ENCODE peak calls at places on chromosomes 16 and 17, in four cellular contexts. C is type B pancreatic cell, P is cardiac muscle cell, Z is mesothelial cell of epicardium. T is an unnamed sample.

GRCh38 chr16:85124636-85125346 is 12.5 kb upstream of the CIBAR2 start:
- DNase-seq in C (no peak), P (no peak), Z (no peak), T (no peak)

GRCh38 chr16:71933913-71934696 is 38.8 kb downstream of the IST1 start:
- DNase-seq in C (no peak), P (no peak), Z (no peak), T (no peak)

GRCh38 chr16:75250809-75251279 is 580 bp downstream of the BCAR1 start:
- DNase-seq in C (no peak), P (peak), Z (no peak), T (peak)

GRCh38 chr16:81212830-81213465 is 25.5 kb upstream of the BCO1 start:
- DNase-seq in C (no peak), P (no peak), Z (no peak), T (no peak)

GRCh38 chr17:77425791-77426641 is 285.2 kb downstream of the SEC14L1 start:
- DNase-seq in C (no peak), P (no peak), Z (no peak), T (peak)

GRCh38 chr16:56606688-56607618 is 1.4 kb upstream of the MT2A start:
- DNase-seq in C (no peak), P (no peak), Z (no peak), T (no peak)

GRCh38 chr17:50955667-50956120 is 89.5 kb upstream of the TOB1 start:
- DNase-seq in C (no peak), P (no peak), Z (no peak), T (no peak)

GRCh38 chr17:29514792-29515191 is 52.0 kb downstream of the ABHD15 start:
- DNase-seq in C (no peak), P (peak), Z (no peak), T (no peak)

GRCh38 chr16:68227183-68227793 is 8.6 kb downstream of the ESRP2 start:
- DNase-seq in C (no peak), P (no peak), Z (no peak), T (no peak)

GRCh38 chr17:10735251-10735650 is 5.4 kb upstream of the TMEM220 start:
- DNase-seq in C (no peak), P (no peak), Z (no peak), T (no peak)

GRCh38 chr16:49277766-49278566 is 3.7 kb downstream of the CBLN1 start:
- DNase-seq in C (no peak), P (no peak), Z (no peak), T (no peak)

GRCh38 chr17:74404802-74405201 is 27.1 kb upstream of the GPRC5C start:
- DNase-seq in C (no peak), P (no peak), Z (no peak), T (no peak)
- TF ChIP-seq CTCF in C (no peak), P (no peak), Z (no peak), T (no peak)

GRCh38 chr17:69672924-69673323 is 258.4 kb downstream of the MAP2K6 start:
- DNase-seq in C (no peak), P (no peak), Z (no peak), T (no peak)

GRCh38 chr17:69679839-69680238 is 265.3 kb downstream of the MAP2K6 start:
- DNase-seq in C (no peak), P (no peak), Z (no peak), T (no peak)

DNA sequence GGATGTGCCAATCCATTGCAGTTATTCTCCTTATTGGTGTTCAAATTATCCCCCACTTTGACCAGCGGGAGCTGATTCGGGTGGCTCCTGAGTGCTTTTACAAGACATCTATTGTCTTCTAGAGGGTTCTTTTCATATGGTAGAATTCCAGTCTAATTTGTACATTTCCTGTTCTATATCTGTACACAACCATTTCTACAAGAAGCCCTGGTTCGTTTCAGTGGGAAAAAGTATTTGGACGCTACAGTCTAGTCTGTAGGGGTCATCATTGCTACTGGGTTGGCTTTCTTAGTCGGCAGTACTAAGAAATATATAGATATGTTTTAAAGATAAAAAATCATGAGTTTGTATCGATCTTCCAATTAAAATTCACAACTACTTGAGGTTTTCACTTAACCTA is 262.6 kb downstream of the MAP2K6 start:
- DNase-seq in C (no peak), P (no peak), Z (no peak), T (no peak)
- TF ChIP-seq CTCF in C (no peak), P (no peak), Z (no peak), T (no peak)

GRCh38 chr16:25747160-25747758 is 55.5 kb downstream of the HS3ST4 start:
- DNase-seq in C (no peak), P (peak), Z (peak), T (no peak)
- TF ChIP-seq CTCF in C (no peak), P (no peak), Z (no peak), T (no peak)

GRCh38 chr17:61462734-61463067 is 10.5 kb downstream of the TBX4 start:
- DNase-seq in C (no peak), P (no peak), Z (no peak), T (no peak)

GRCh38 chr17:61461586-61461966 is 9.4 kb downstream of the TBX4 start:
- DNase-seq in C (no peak), P (no peak), Z (no peak), T (no peak)

GRCh38 chr17:61464121-61464905 is 12.1 kb downstream of the TBX4 start:
- DNase-seq in C (no peak), P (no peak), Z (no peak), T (no peak)

GRCh38 chr17:61461967-61462733 is 9.9 kb downstream of the TBX4 start:
- DNase-seq in C (no peak), P (no peak), Z (no peak), T (no peak)

GRCh38 chr17:61463068-61463980 is 11.1 kb downstream of the TBX4 start:
- DNase-seq in C (no peak), P (no peak), Z (no peak), T (no peak)
- TF ChIP-seq CTCF in C (peak), P (peak), Z (no peak), T (no peak)

GRCh38 chr16:87382023-87382785 is 1.4 kb downstream of the FBXO31 start:
- DNase-seq in C (no peak), P (no peak), Z (no peak), T (no peak)

GRCh38 chr16:87380403-87380802 is 3.2 kb downstream of the FBXO31 start:
- DNase-seq in C (no peak), P (no peak), Z (no peak), T (no peak)

GRCh38 chr16:87383522-87384161 is at the start of gene FBXO31:
- DNase-seq in C (peak), P (peak), Z (peak), T (peak)

GRCh38 chr16:87384162-87384999 is 805 bp upstream of the FBXO31 start:
- DNase-seq in C (no peak), P (peak), Z (peak), T (peak)

DNA sequence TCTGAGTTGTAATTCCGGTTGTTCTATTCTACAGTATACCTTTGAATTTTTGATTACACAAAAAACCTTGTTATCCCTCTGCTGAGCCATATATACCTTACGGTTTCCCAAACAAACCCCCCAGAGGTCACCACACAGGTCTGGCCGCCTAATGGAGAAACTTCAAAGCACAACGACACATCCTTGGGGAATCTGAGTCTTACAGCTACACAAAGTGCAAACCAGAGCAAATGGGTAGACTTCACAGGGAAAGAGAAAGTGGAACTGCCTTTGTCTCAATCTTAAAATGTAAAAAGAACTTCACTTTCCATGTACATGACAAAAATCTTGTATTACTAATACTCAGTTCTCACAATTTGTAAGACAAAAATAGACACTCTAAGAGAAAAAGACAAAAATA is 2.7 kb downstream of the FBXO31 start:
- DNase-seq in C (no peak), P (no peak), Z (no peak), T (no peak)
- TF ChIP-seq CTCF in C (no peak), P (no peak), Z (no peak), T (no peak)

DNA sequence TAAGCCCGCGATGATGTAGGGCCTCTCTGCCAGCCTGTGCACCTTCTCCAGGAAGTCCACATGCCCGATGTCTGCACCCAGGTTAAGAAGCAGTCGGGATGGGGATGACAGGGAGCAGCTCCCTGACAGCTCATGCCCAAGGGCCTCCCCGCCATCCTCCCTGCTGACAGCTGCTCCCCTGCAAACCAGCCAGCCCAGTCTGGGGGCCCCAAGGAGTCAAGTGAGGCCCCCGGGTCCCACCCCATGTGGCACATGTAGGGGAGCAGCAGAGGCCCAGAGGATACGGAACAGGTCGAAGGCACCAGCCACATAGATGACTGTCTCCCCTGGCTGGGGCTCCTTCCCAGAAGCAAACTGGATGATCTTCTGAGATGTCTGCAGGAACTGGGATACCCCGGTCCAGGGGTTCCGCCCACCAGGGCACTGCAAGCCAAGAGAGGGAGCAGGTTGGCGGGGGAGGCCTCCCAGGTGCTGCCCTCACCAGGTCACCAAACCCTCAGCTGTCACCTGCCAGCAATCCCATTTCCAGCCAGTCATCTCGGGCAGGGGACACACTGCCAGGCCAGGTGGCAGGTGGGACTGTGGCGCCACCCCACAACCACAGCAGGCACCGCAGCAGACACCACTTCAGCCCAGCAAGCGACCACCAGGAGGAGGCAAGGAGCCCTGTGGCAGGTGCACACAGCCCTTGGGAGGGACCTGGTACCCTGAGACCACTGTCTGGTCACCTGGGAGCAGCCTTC is 4.6 kb downstream of the PCYT2 start:
- DNase-seq in C (no peak), P (no peak), Z (no peak), T (no peak)
- TF ChIP-seq CTCF in C (no peak), P (no peak), Z (no peak), T (peak)

T was measured in Calu3.